ENCODE peak calls at places on chromosomes 7 and 10, in nine cellular contexts. G, U, D, N, H, T, B, F and E are unnamed samples. For H3K36me3, the result is how much of the 10 kb centered on the place peaks cover.

GRCh38 chr10:131781791-131782190 is 119.0 kb upstream of the PPP2R2D start:
- DNase-seq in F (no peak), N (no peak), U (no peak), H (no peak), G (no peak), D (no peak), B (no peak), T (no peak), E (no peak)

GRCh38 chr7:5419523-5420107 is 4.0 kb downstream of the TNRC18 start:
- DNase-seq in N (peak), D (no peak), B (no peak), F (no peak), G (no peak), U (peak), T (no peak), H (peak), E (no peak)

GRCh38 chr10:124347956-124348355 is 70.8 kb downstream of the OAT start:
- DNase-seq in F (no peak), B (no peak), G (no peak), D (no peak), U (no peak), H (peak), N (no peak), T (no peak), E (no peak)

GRCh38 chr7:149459540-149460433 is 1.1 kb downstream of the ZNF777 start:
- DNase-seq in B (no peak), F (no peak), T (no peak), G (no peak), U (no peak), H (peak), D (peak), N (peak), E (no peak)

GRCh38 chr7:112255388-112255720 is 48.9 kb downstream of the ZNF277 start:
- DNase-seq in H (no peak), D (no peak), N (no peak), B (peak), T (no peak), F (no peak), U (peak), G (no peak), E (no peak)

GRCh38 chr7:112257073-112257472 is 50.6 kb downstream of the ZNF277 start:
- DNase-seq in U (no peak), G (no peak), D (no peak), B (no peak), N (peak), T (no peak), F (no peak), H (no peak), E (no peak)

GRCh38 chr7:100887186-100887954 is 2.1 kb downstream of the UFSP1 start:
- DNase-seq in G (no peak), U (no peak), B (no peak), N (no peak), H (no peak), D (no peak), F (peak), T (no peak), E (no peak)

GRCh38 chr10:74040200-74041126 is 42.5 kb downstream of the VCL start:
- DNase-seq in F (no peak), G (no peak), U (no peak), N (no peak), H (no peak), D (no peak), B (no peak), T (no peak), E (no peak)

GRCh38 chr10:78259394-78259793 is 225.7 kb downstream of the RPS24 start:
- DNase-seq in G (no peak), D (no peak), U (no peak), H (no peak), B (no peak), T (no peak), N (no peak), F (no peak), E (no peak)

GRCh38 chr7:10284001-10284400 is 689.7 kb upstream of the PHF14 start:
- DNase-seq in B (no peak), U (no peak), F (no peak), T (no peak), H (no peak), N (no peak), D (no peak), G (no peak), E (no peak)

GRCh38 chr7:114952296-114952695 is 30.4 kb downstream of the MDFIC start:
- DNase-seq in G (no peak), D (no peak), N (no peak), B (no peak), T (no peak), H (no peak), F (no peak), U (no peak), E (no peak)
- H3K27ac ChIP-seq in G (no peak), D (no peak), N (no peak), B (no peak), T (no peak), H (no peak), F (no peak), U (no peak), E (no peak)

GRCh38 chr7:139915864-139916716 is 87.0 kb downstream of the TBXAS1 start:
- DNase-seq in B (peak), D (peak), G (peak), T (peak), H (no peak), U (no peak), F (peak), N (peak), E (peak)
- H3K4me2 ChIP-seq in B (peak), D (no peak), G (peak), T (peak), H (no peak), U (no peak), F (peak), N (peak), E (peak)

DNA sequence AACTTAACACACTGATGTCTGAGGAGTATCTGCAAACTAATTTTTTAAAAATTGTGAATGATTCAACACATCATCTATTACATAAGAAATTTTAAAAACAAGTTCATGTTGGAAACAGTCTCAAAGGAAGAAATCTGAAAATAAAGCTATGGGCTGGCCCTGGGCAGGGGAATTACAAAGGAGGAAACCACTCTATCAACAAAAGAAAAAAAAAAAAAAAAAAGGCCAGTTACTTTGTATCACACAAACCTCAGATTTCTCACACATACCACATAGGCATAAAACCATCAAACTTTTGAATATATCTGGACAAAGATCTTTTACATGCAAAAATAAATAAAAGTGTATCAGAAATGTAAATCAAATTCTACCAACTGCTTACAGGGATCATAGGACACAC is 20.8 kb downstream of the TIAL1 start:
- DNase-seq in D (no peak), B (no peak), T (no peak), H (no peak), N (no peak), U (no peak), F (no peak), G (no peak), E (no peak)
- H3K36me3 ChIP-seq in D (under half), B (half or more), T (under half), H (half or more), N (half or more), U (half or more), F (under half), G (under half), E (under half)

GRCh38 chr7:132783824-132784223 is 207.6 kb upstream of the PLXNA4 start:
- DNase-seq in B (peak), D (no peak), T (peak), G (peak), H (no peak), U (no peak), F (no peak), N (peak), E (peak)
- H3K27ac ChIP-seq in B (peak), D (no peak), T (no peak), G (no peak), H (no peak), U (no peak), F (no peak), N (peak), E (no peak)

GRCh38 chr10:81109200-81109752 is 571.6 kb downstream of the SH2D4B start:
- DNase-seq in T (no peak), H (no peak), B (no peak), N (no peak), U (no peak), D (peak), G (no peak), F (no peak), E (no peak)
- H3K4me2 ChIP-seq in T (no peak), H (no peak), B (no peak), N (no peak), U (no peak), D (peak), G (no peak), F (no peak), E (no peak)